ENCODE peak calls at places on chromosomes 7 and 10, in six cellular contexts. F is NB4, X is transverse colon, G is fibroblast of mammary gland, Z is brain microvascular endothelial cell, C is MM.1S. V is an unnamed sample.

GRCh38 chr7:29194206-29194593 is 375 bp upstream of the CHN2 start:
- DNase-seq in F (no peak), X (peak), G (no peak), Z (no peak), C (no peak), V (no peak)

GRCh38 chr10:119286983-119287612 is 79.7 kb downstream of the GRK5 start:
- DNase-seq in F (no peak), X (no peak), G (no peak), Z (no peak), C (no peak), V (no peak)

GRCh38 chr7:44103566-44103940 is 592 bp upstream of the AEBP1 start:
- DNase-seq in F (no peak), X (no peak), G (no peak), Z (no peak), C (no peak), V (no peak)

GRCh38 chr10:7085913-7086589 is 324.8 kb downstream of the SFMBT2 start:
- DNase-seq in F (peak), X (no peak), G (peak), Z (peak), C (no peak), V (no peak)

GRCh38 chr7:7100432-7100849 is 81.9 kb upstream of the C1GALT1 start:
- DNase-seq in F (no peak), X (no peak), G (no peak), Z (peak), C (no peak), V (no peak)

GRCh38 chr10:57692255-57692980 is 575.3 kb downstream of the IPMK start:
- DNase-seq in F (no peak), X (no peak), G (peak), Z (peak), C (no peak), V (peak)

GRCh38 chr10:28853195-28853594 is 175.9 kb downstream of the BAMBI start:
- DNase-seq in F (no peak), X (no peak), G (no peak), Z (no peak), C (no peak), V (peak)

GRCh38 chr7:25348066-25348595 is 119.8 kb upstream of the NPVF start:
- DNase-seq in F (no peak), X (no peak), G (no peak), Z (no peak), C (no peak), V (no peak)

GRCh38 chr10:87872828-87873227 is 9.4 kb downstream of the PTEN start:
- DNase-seq in F (no peak), X (no peak), G (no peak), Z (no peak), C (no peak), V (no peak)

DNA sequence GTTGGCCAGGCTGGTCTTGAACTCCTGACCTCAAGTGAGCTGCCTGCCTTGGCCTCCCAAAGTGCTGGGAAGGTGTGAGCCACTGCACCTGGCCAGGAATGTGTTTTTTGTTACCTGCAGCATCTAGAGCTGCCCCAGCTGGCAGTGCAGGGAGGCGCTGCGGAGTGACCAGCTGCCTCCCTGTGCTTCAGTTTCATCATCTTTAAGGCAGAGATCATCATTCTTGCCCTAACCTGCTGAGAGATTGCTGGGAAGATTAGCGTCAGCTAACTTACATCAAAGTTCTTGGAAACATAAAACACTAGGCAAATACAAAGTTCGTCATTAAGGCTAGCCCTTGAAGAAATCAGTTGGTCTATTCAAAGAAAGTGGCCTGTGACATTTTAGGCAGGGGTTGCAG is 2.3 kb downstream of the ZNF282 start:
- DNase-seq in F (no peak), X (no peak), G (no peak), Z (no peak), C (no peak), V (no peak)
- TF ChIP-seq CTCF in F (no peak), X (no peak), G (no peak), Z (no peak), C (no peak), V (no peak)

GRCh38 chr7:34342403-34342802 is 315.6 kb upstream of the NPSR1 start:
- DNase-seq in F (no peak), X (no peak), G (no peak), Z (no peak), C (no peak), V (no peak)

GRCh38 chr7:34339061-34339526 is 318.9 kb upstream of the NPSR1 start:
- DNase-seq in F (no peak), X (no peak), G (peak), Z (peak), C (no peak), V (peak)

GRCh38 chr7:34341331-34341730 is 316.7 kb upstream of the NPSR1 start:
- DNase-seq in F (no peak), X (no peak), G (no peak), Z (no peak), C (no peak), V (peak)

GRCh38 chr7:34343667-34344066 is 314.4 kb upstream of the NPSR1 start:
- DNase-seq in F (no peak), X (no peak), G (no peak), Z (no peak), C (no peak), V (no peak)
- H3K4me3 ChIP-seq in F (no peak), X (no peak), G (no peak), Z (no peak), C (no peak), V (no peak)

DNA sequence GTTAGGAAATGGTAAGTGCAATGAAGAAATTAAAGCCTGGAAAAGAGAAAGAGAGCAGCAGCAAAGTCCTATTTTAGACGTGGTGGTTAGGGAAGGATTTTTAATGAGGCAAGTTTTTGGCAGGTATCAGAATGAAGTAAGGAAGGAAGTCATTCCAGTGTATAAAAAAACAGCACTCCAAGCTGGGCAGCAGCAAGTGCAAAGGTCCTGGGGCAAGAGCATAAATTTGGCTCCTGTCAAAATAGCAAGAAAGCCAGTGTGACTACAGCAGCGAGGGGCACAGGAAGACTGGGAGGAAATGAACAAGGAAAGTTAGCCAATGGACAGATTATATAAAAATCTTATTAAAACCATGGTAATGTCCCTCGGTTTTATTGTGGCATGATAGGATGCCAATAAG is 90.2 kb downstream of the PPP1R3A start:
- DNase-seq in F (no peak), X (no peak), G (no peak), Z (no peak), C (no peak), V (no peak)
- TF ChIP-seq CTCF in F (no peak), X (no peak), G (no peak), Z (no peak), C (no peak), V (no peak)

GRCh38 chr10:27743736-27744477 is 1.7 kb downstream of the MKX start:
- DNase-seq in F (no peak), X (peak), G (no peak), Z (no peak), C (no peak), V (peak)
- H3K4me3 ChIP-seq in F (no peak), X (peak), G (peak), Z (peak), C (peak), V (peak)

GRCh38 chr10:37732685-37733084 is 124.7 kb downstream of the ZNF248 start:
- DNase-seq in F (no peak), X (no peak), G (no peak), Z (no peak), C (no peak), V (peak)
- TF ChIP-seq CTCF in F (no peak), X (no peak), G (no peak), Z (no peak), C (no peak), V (no peak)

GRCh38 chr10:26860542-26861325 is at the start of gene ABI1:
- DNase-seq in F (peak), X (peak), G (peak), Z (peak), C (peak), V (peak)

GRCh38 chr10:26859241-26860025 is 1.3 kb downstream of the ABI1 start:
- DNase-seq in F (no peak), X (no peak), G (no peak), Z (no peak), C (no peak), V (peak)

GRCh38 chr10:26860026-26860541 is 674 bp downstream of the ABI1 start:
- DNase-seq in F (peak), X (peak), G (peak), Z (peak), C (peak), V (peak)

GRCh38 chr10:26863677-26864076 is 2.9 kb upstream of the ABI1 start:
- DNase-seq in F (no peak), X (no peak), G (no peak), Z (no peak), C (no peak), V (no peak)

GRCh38 chr10:26861326-26861998 is 704 bp upstream of the ABI1 start:
- DNase-seq in F (no peak), X (no peak), G (no peak), Z (no peak), C (no peak), V (no peak)
- H3K4me3 ChIP-seq in F (no peak), X (peak), G (peak), Z (peak), C (peak), V (peak)

GRCh38 chr7:107501593-107501992 is 31.7 kb downstream of the GPR22 start:
- DNase-seq in F (peak), X (peak), G (peak), Z (peak), C (peak), V (peak)
- TF ChIP-seq CTCF in F (peak), X (peak), G (peak), Z (peak), C (peak), V (peak)

GRCh38 chr7:106216517-106217088 is 68.2 kb downstream of the NAMPT start:
- DNase-seq in F (no peak), X (peak), G (peak), Z (peak), C (no peak), V (peak)

GRCh38 chr7:106219170-106219569 is 65.6 kb downstream of the NAMPT start:
- DNase-seq in F (no peak), X (no peak), G (no peak), Z (no peak), C (no peak), V (no peak)

GRCh38 chr7:106215868-106216516 is 68.8 kb downstream of the NAMPT start:
- DNase-seq in F (no peak), X (no peak), G (no peak), Z (no peak), C (no peak), V (no peak)

GRCh38 chr7:106218546-106218945 is 66.2 kb downstream of the NAMPT start:
- DNase-seq in F (no peak), X (no peak), G (peak), Z (no peak), C (no peak), V (no peak)

GRCh38 chr7:106217089-106217542 is 67.7 kb downstream of the NAMPT start:
- DNase-seq in F (no peak), X (peak), G (peak), Z (peak), C (no peak), V (peak)
- H3K4me3 ChIP-seq in F (no peak), X (no peak), G (no peak), Z (no peak), C (no peak), V (no peak)

V was measured in AG10803.